ENCODE peak calls at places on chromosomes 16 and 17, in seven cellular contexts. K is body of pancreas, I is mammary epithelial cell, D is GM06990, S is stomach, O is neural progenitor cell, M is PC-9. Z is an unnamed sample.

GRCh38 chr17:78990349-78991016 is 10.8 kb upstream of the LGALS3BP start:
- DNase-seq in K (no peak), I (no peak), D (no peak), S (no peak), O (no peak), M (no peak), Z (no peak)

GRCh38 chr17:59292174-59292523 is 39.3 kb upstream of the YPEL2 start:
- DNase-seq in K (peak; percentile 35), I (no peak), D (no peak), S (no peak), O (no peak), M (no peak), Z (no peak)

GRCh38 chr17:71383111-71383510 is 737.7 kb upstream of the SOX9 start:
- DNase-seq in K (no peak), I (no peak), D (no peak), S (no peak), O (no peak), M (no peak), Z (no peak)

GRCh38 chr17:34024303-34025178 is 230.5 kb upstream of the CCL2 start:
- DNase-seq in K (no peak), I (no peak), D (no peak), S (no peak), O (peak; percentile 30), M (no peak), Z (peak; percentile 16)

GRCh38 chr16:47323241-47323640 is 137.6 kb downstream of the ITFG1 start:
- DNase-seq in K (no peak), I (no peak), D (no peak), S (no peak), O (no peak), M (no peak), Z (no peak)

GRCh38 chr16:54928421-54929089 is 2.1 kb upstream of the IRX5 start:
- DNase-seq in K (peak; percentile 35), I (peak; percentile 58), D (peak; percentile 38), S (peak; percentile 77), O (peak; percentile 55), M (peak; percentile 50), Z (peak; percentile 58)

GRCh38 chr17:41367426-41368075 is 2.1 kb downstream of the KRT33B start:
- DNase-seq in K (no peak), I (peak; percentile 63), D (no peak), S (no peak), O (no peak), M (peak; percentile 46), Z (no peak)

GRCh38 chr16:50747206-50747956 is 5.5 kb downstream of the CYLD start:
- DNase-seq in K (no peak), I (peak; percentile 34), D (peak; percentile 36), S (no peak), O (no peak), M (peak; percentile 43), Z (peak; percentile 16)

GRCh38 chr17:66944365-66945203 is 19.9 kb upstream of the CACNG4 start:
- DNase-seq in K (no peak), I (no peak), D (no peak), S (no peak), O (no peak), M (no peak), Z (no peak)

GRCh38 chr17:69716571-69716970 is 302.1 kb downstream of the MAP2K6 start:
- DNase-seq in K (no peak), I (no peak), D (no peak), S (no peak), O (no peak), M (no peak), Z (no peak)

GRCh38 chr16:28984619-28985135 is at the start of gene LAT:
- DNase-seq in K (no peak), I (no peak), D (no peak), S (peak; percentile 40), O (no peak), M (no peak), Z (peak; percentile 44)

GRCh38 chr16:28983644-28984043 is 1.2 kb upstream of the LAT start:
- DNase-seq in K (no peak), I (no peak), D (no peak), S (no peak), O (no peak), M (no peak), Z (peak; percentile 18)

GRCh38 chr16:28985206-28985605 is 354 bp downstream of the LAT start:
- DNase-seq in K (no peak), I (no peak), D (no peak), S (no peak), O (no peak), M (no peak), Z (no peak)

GRCh38 chr16:28982949-28983348 is 1.9 kb upstream of the LAT start:
- DNase-seq in K (no peak), I (no peak), D (no peak), S (no peak), O (no peak), M (no peak), Z (peak; percentile 23)

DNA sequence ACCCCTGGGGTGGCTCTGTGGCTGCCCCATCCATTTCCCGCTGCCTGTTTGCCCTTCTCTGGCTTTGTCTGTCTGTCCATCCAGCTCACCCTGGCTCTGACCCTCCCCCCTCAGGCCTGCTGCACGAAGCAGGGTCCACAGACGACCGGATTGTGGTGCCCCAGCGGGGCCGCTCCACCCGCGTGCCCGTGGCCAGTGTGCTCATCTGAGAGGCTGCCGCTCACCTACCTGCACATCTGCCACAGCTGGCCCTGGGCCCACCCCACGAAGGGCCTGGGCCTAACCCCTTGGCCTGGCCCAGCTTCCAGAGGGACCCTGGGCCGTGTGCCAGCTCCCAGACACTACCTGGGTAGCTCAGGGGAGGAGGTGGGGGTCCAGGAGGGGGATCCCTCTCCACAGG is 761 bp upstream of the LAT start:
- DNase-seq in K (no peak), I (no peak), D (no peak), S (no peak), O (no peak), M (no peak), Z (peak; percentile 32)
- H3K4me3 ChIP-seq in K (no peak overlapping the region), I (no peak overlapping the region), D (no peak overlapping the region), S (no peak overlapping the region), O (no peak overlapping the region), M (no peak overlapping the region), Z (no peak overlapping the region)

GRCh38 chr16:27921134-27921533 is 142.4 kb downstream of the GSG1L start:
- DNase-seq in K (no peak), I (no peak), D (no peak), S (no peak), O (peak; percentile 47), M (peak; percentile 4), Z (no peak)
- H3K27me3 ChIP-seq in K (no peaks in the 10 kb centered on the region), I (no peaks in the 10 kb centered on the region), D (no peaks in the 10 kb centered on the region), S (no peaks in the 10 kb centered on the region), O (peaks cover 4% of the 10 kb centered on the region), M (peaks cover 85% of the 10 kb centered on the region), Z (no peaks in the 10 kb centered on the region)

DNA sequence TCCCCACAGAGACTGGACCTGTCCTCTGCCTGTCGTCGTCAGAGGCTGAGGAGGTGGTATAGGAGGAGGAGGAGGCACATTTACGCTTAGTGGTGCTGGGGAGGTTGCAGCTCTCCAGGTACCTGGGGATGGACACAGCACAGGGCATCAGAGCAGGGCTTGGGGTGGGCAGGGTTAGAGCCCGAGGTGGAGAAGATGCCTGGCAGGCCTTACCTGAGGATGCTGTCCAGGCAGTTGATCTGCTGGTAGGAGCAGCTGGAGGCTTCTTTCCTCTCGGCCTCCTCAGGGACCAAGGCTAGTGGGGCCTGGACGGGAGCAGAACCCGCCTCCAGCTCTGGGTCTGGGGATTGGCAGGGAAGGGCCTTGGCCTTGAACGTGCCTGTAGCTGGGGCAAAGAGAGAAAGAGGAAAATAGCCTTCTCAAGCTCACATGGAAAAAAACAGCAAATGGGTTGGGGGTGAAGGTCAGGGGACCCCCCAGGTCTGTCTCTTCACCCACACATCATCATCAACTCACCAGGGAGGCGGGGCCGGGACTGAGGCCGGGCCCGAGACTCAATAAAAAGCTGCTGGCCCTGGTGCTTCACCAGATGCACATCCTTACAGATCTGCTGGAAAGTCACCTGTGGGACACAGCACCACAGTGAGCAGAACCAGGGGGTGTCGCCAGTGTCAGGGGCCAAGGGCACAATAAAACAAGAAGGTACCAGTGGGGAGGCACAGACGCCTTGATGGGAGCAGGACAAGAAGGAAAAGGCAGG is 5.6 kb downstream of the PER1 start:
- DNase-seq in K (no peak), I (no peak), D (no peak), S (no peak), O (no peak), M (no peak), Z (peak; percentile 24)
- H3K36me3 ChIP-seq in K (peaks cover 75% of the 10 kb centered on the region), I (peaks cover 35% of the 10 kb centered on the region), D (peaks cover 60% of the 10 kb centered on the region), S (peaks cover 95% of the 10 kb centered on the region), O (no peaks in the 10 kb centered on the region), M (no peaks in the 10 kb centered on the region), Z (peaks cover 27% of the 10 kb centered on the region)

GRCh38 chr17:82345151-82345976 is 11.8 kb upstream of the SECTM1 start:
- DNase-seq in K (no peak), I (no peak), D (no peak), S (no peak), O (no peak), M (no peak), Z (no peak)
- H3K4me3 ChIP-seq in K (no peak overlapping the region), I (no peak overlapping the region), D (no peak overlapping the region), S (no peak overlapping the region), O (no peak overlapping the region), M (no peak overlapping the region), Z (no peak overlapping the region)

GRCh38 chr17:45867171-45867570 is 22.5 kb downstream of the SPPL2C start:
- DNase-seq in K (no peak), I (no peak), D (no peak), S (no peak), O (no peak), M (no peak), Z (no peak)
- H3K27me3 ChIP-seq in K (no peaks in the 10 kb centered on the region), I (no peaks in the 10 kb centered on the region), D (no peaks in the 10 kb centered on the region), S (no peaks in the 10 kb centered on the region), O (no peaks in the 10 kb centered on the region), M (peaks cover 98% of the 10 kb centered on the region), Z (no peaks in the 10 kb centered on the region)

GRCh38 chr16:88959022-88959421 is 18.0 kb downstream of the CBFA2T3 start:
- DNase-seq in K (no peak), I (no peak), D (no peak), S (no peak), O (no peak), M (no peak), Z (no peak)

GRCh38 chr16:88961031-88961430 is 16.0 kb downstream of the CBFA2T3 start:
- DNase-seq in K (no peak), I (no peak), D (no peak), S (no peak), O (no peak), M (no peak), Z (no peak)

GRCh38 chr16:88957887-88958577 is 19.0 kb downstream of the CBFA2T3 start:
- DNase-seq in K (no peak), I (no peak), D (no peak), S (no peak), O (no peak), M (no peak), Z (no peak)

GRCh38 chr16:88962478-88963152 is 14.4 kb downstream of the CBFA2T3 start:
- DNase-seq in K (no peak), I (no peak), D (no peak), S (no peak), O (no peak), M (no peak), Z (no peak)

DNA sequence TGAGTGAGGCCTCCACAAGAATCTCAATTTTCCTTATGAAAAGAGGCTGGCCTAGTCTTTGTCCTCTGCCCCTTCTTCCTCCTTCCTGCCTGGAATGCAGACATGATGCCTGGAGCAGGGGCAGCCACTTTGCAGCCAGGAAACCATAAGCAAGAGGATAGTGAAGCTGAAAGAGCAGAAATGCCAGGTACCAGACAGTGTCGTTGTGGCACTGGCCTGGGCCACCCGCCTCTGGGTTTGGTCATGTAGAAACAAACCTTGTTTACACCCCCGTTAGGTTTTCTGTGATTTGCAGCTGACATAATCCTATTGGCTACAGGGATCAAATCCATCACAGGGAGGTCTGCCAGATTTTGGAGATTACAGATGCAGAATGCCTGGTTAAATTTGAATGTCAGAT is 16.5 kb downstream of the CBFA2T3 start:
- DNase-seq in K (no peak), I (no peak), D (no peak), S (no peak), O (no peak), M (no peak), Z (no peak)
- H3K36me3 ChIP-seq in K (no peaks in the 10 kb centered on the region), I (no peaks in the 10 kb centered on the region), D (peaks cover 11% of the 10 kb centered on the region), S (no peaks in the 10 kb centered on the region), O (no peaks in the 10 kb centered on the region), M (no peaks in the 10 kb centered on the region), Z (no peaks in the 10 kb centered on the region)

Z was measured in H7.